ENCODE peak calls at places on chromosome 1, in four cellular contexts. S is H54, G is GM06990, K is OCI-M1. Y is an unnamed sample.

GRCh38 chr1:6624712-6625578 is at the start of gene THAP3:
- DNase-seq in S (peak), G (peak), K (peak), Y (peak)

GRCh38 chr1:187566371-187566770 is 737.6 kb downstream of the PLA2G4A start:
- DNase-seq in S (no peak), G (no peak), K (no peak), Y (no peak)

GRCh38 chr1:154351363-154352068 is 26.2 kb downstream of the ATP8B2 start:
- DNase-seq in S (no peak), G (no peak), K (no peak), Y (no peak)

GRCh38 chr1:221994939-221995338 is 253.1 kb upstream of the DUSP10 start:
- DNase-seq in S (no peak), G (no peak), K (no peak), Y (no peak)

GRCh38 chr1:203624341-203624712 is 2.3 kb upstream of the ATP2B4 start:
- DNase-seq in S (no peak), G (no peak), K (peak), Y (no peak)

GRCh38 chr1:224563666-224564065 is 52.5 kb upstream of the CNIH3 start:
- DNase-seq in S (no peak), G (no peak), K (no peak), Y (no peak)

GRCh38 chr1:112637257-112638108 is 17.9 kb downstream of the CAPZA1 start:
- DNase-seq in S (no peak), G (no peak), K (no peak), Y (peak)

GRCh38 chr1:150473659-150474058 is 13.6 kb upstream of the TARS2 start:
- DNase-seq in S (no peak), G (no peak), K (no peak), Y (no peak)

GRCh38 chr1:17795836-17796645 is 40.9 kb downstream of the ACTL8 start:
- DNase-seq in S (no peak), G (no peak), K (no peak), Y (no peak)

GRCh38 chr1:28640766-28641165 is 2.1 kb downstream of the TAF12 start:
- DNase-seq in S (no peak), G (no peak), K (peak), Y (no peak)

GRCh38 chr1:116990612-116991151 is 10.9 kb upstream of the CD101 start:
- DNase-seq in S (no peak), G (no peak), K (peak), Y (peak)

GRCh38 chr1:180851995-180852887 is 60.5 kb upstream of the KIAA1614 start:
- DNase-seq in S (no peak), G (peak), K (peak), Y (no peak)

GRCh38 chr1:160007577-160008200 is 24.1 kb downstream of the PIGM start:
- DNase-seq in S (no peak), G (no peak), K (peak), Y (peak)

GRCh38 chr1:51298322-51298705 is 32.0 kb downstream of the TTC39A start:
- DNase-seq in S (no peak), G (no peak), K (no peak), Y (no peak)

GRCh38 chr1:31627930-31628421 is 10.5 kb downstream of the HCRTR1 start:
- DNase-seq in S (no peak), G (no peak), K (no peak), Y (no peak)

GRCh38 chr1:165629848-165630628 is 996 bp upstream of the MGST3 start:
- DNase-seq in S (no peak), G (no peak), K (no peak), Y (no peak)

GRCh38 chr1:207355513-207356295 is 34.2 kb downstream of the CD55 start:
- DNase-seq in S (no peak), G (no peak), K (no peak), Y (no peak)

GRCh38 chr1:203628185-203628996 is 1.8 kb downstream of the ATP2B4 start:
- DNase-seq in S (no peak), G (peak), K (peak), Y (no peak)

Y was measured in dermis microvascular lymphatic vessel endothelial cell.